ENCODE peak calls at places on chromosomes 3 and 15, in ten cellular contexts. H is stimulated activated CD4-positive, alpha-beta T cell treated with anti-CD3 and anti-CD28 coated beads, Interleukin-15, amount 100 ng/mL, for 24 hours; F is activated B cell treated with CpG ODN at 0.5 μM for 24 hours; L is NCI-H524; U is HCEC 1CT; D is ELF-1; W is fibroblast of the conjunctiva; R is glomerular endothelial cell; G is neuronal stem cell; B is AG09319. X is an unnamed sample.

GRCh38 chr3:51538115-51538458 is 432 bp upstream of the RAD54L2 start:
- DNase-seq in H (peak; percentile 9), F (no peak), L (peak; percentile 53), U (no peak), D (no peak), W (no peak), R (no peak), G (no peak), B (no peak), X (no peak)

GRCh38 chr3:171230857-171231256 is 204.3 kb upstream of the SLC2A2 start:
- DNase-seq in H (no peak), F (no peak), L (peak; percentile 84), U (no peak), D (no peak), W (no peak), R (no peak), G (no peak), B (no peak), X (no peak)

GRCh38 chr3:44048196-44048924 is 193.3 kb upstream of the TOPAZ1 start:
- DNase-seq in H (no peak), F (no peak), L (no peak), U (no peak), D (peak; percentile 65), W (no peak), R (no peak), G (no peak), B (no peak), X (no peak)

GRCh38 chr3:14540209-14540575 is at the start of gene GRIP2:
- DNase-seq in H (no peak), F (no peak), L (no peak), U (no peak), D (no peak), W (no peak), R (no peak), G (no peak), B (no peak), X (no peak)

GRCh38 chr3:59872121-59872520 is 822.3 kb upstream of the CFAP20DC start:
- DNase-seq in H (peak; percentile 16), F (no peak), L (no peak), U (no peak), D (peak; percentile 8), W (no peak), R (no peak), G (no peak), B (no peak), X (no peak)

GRCh38 chr3:188631291-188632010 is 477.5 kb downstream of the LPP start:
- DNase-seq in H (no peak), F (no peak), L (no peak), U (peak; percentile 96), D (no peak), W (peak; percentile 18), R (no peak), G (no peak), B (peak; percentile 44), X (no peak)

GRCh38 chr15:52303093-52303772 is 7.6 kb upstream of the MYO5C start:
- DNase-seq in H (no peak), F (no peak), L (no peak), U (no peak), D (peak; percentile 62), W (no peak), R (no peak), G (no peak), B (no peak), X (no peak)

GRCh38 chr15:72057548-72058091 is 60.3 kb downstream of the MYO9A start:
- DNase-seq in H (no peak), F (no peak), L (no peak), U (no peak), D (no peak), W (no peak), R (no peak), G (peak; percentile 3), B (no peak), X (no peak)

GRCh38 chr3:140186421-140186920 is 251.5 kb downstream of the CLSTN2 start:
- DNase-seq in H (no peak), F (no peak), L (peak; percentile 88), U (no peak), D (no peak), W (peak; percentile 23), R (no peak), G (no peak), B (peak; percentile 44), X (no peak)

GRCh38 chr3:171646357-171647133 is 163.7 kb downstream of the PLD1 start:
- DNase-seq in H (no peak), F (no peak), L (peak; percentile 76), U (peak; percentile 58), D (no peak), W (peak; percentile 71), R (peak; percentile 42), G (peak; percentile 9), B (peak; percentile 42), X (no peak)

GRCh38 chr3:32455609-32456428 is 46.8 kb downstream of the CMTM6 start:
- DNase-seq in H (no peak), F (no peak), L (no peak), U (no peak), D (no peak), W (no peak), R (no peak), G (no peak), B (no peak), X (no peak)

GRCh38 chr3:184583345-184584000 is 21.9 kb downstream of the EPHB3 start:
- DNase-seq in H (no peak), F (no peak), L (peak; percentile 57), U (no peak), D (no peak), W (no peak), R (no peak), G (no peak), B (no peak), X (no peak)

GRCh38 chr3:156787926-156788663 is 38.1 kb upstream of the LEKR1 start:
- DNase-seq in H (peak; percentile 44), F (no peak), L (no peak), U (peak; percentile 95), D (no peak), W (peak; percentile 85), R (no peak), G (no peak), B (peak; percentile 72), X (no peak)

GRCh38 chr3:13687409-13687989 is 138.6 kb downstream of the FBLN2 start:
- DNase-seq in H (no peak), F (no peak), L (peak; percentile 86), U (no peak), D (peak; percentile 15), W (no peak), R (no peak), G (no peak), B (no peak), X (peak; percentile 44)

GRCh38 chr3:120420855-120421570 is 29.8 kb downstream of the FSTL1 start:
- DNase-seq in H (no peak), F (no peak), L (no peak), U (peak; percentile 41), D (no peak), W (no peak), R (no peak), G (no peak), B (no peak), X (no peak)

GRCh38 chr3:120435621-120436020 is 15.2 kb downstream of the FSTL1 start:
- DNase-seq in H (no peak), F (no peak), L (no peak), U (peak; percentile 62), D (no peak), W (no peak), R (peak; percentile 87), G (no peak), B (no peak), X (no peak)

GRCh38 chr3:167480748-167481147 is 6.9 kb upstream of the SERPINI2 start:
- DNase-seq in H (no peak), F (no peak), L (no peak), U (no peak), D (no peak), W (no peak), R (no peak), G (no peak), B (no peak), X (no peak)

GRCh38 chr3:178244653-178245384 is 291.4 kb upstream of the KCNMB2 start:
- DNase-seq in H (no peak), F (no peak), L (peak; percentile 18), U (no peak), D (no peak), W (no peak), R (no peak), G (no peak), B (no peak), X (no peak)